ENCODE peak calls at places on chromosomes 3 and 15, in six cellular contexts. J is IMR-90, L is HepG2, Q is mucosa of descending colon, A is neural progenitor cell, S is A549. M is an unnamed sample.

GRCh38 chr3:190941694-190942280 is 79.3 kb upstream of the GMNC start:
- DNase-seq in J (no peak), L (no peak), Q (no peak), A (peak; percentile 51), S (no peak), M (no peak)

GRCh38 chr3:150041877-150042276 is 71.2 kb upstream of the PFN2 start:
- DNase-seq in J (no peak), L (no peak), Q (no peak), A (no peak), S (no peak), M (no peak)

GRCh38 chr15:55267401-55268053 is 22.1 kb downstream of the RAB27A start:
- DNase-seq in J (peak; percentile 74), L (no peak), Q (peak; percentile 51), A (no peak), S (no peak), M (no peak)

GRCh38 chr3:132871956-132872355 is 149.7 kb upstream of the NPHP3 start:
- DNase-seq in J (no peak), L (no peak), Q (no peak), A (no peak), S (no peak), M (no peak)

GRCh38 chr3:160919942-160920341 is 163.9 kb downstream of the PPM1L start:
- DNase-seq in J (no peak), L (no peak), Q (no peak), A (no peak), S (no peak), M (no peak)

GRCh38 chr3:32817195-32817560 is 619 bp upstream of the TRIM71 start:
- DNase-seq in J (no peak), L (no peak), Q (no peak), A (peak; percentile 85), S (no peak), M (no peak)

GRCh38 chr15:70257573-70258220 is 160.0 kb upstream of the TLE3 start:
- DNase-seq in J (no peak), L (no peak), Q (no peak), A (no peak), S (no peak), M (no peak)

GRCh38 chr3:182609575-182610156 is 183.6 kb upstream of the ATP11B start:
- DNase-seq in J (no peak), L (no peak), Q (peak; percentile 81), A (no peak), S (no peak), M (peak; percentile 84)

GRCh38 chr15:70617076-70617910 is 146.1 kb downstream of the UACA start:
- DNase-seq in J (no peak), L (peak; percentile 98), Q (no peak), A (no peak), S (no peak), M (no peak)

GRCh38 chr3:29427266-29428103 is 146.6 kb downstream of the RBMS3 start:
- DNase-seq in J (no peak), L (no peak), Q (no peak), A (no peak), S (no peak), M (no peak)

GRCh38 chr3:185630182-185630622 is 44.1 kb downstream of the SENP2 start:
- DNase-seq in J (peak; percentile 53), L (no peak), Q (peak; percentile 61), A (no peak), S (no peak), M (no peak)

GRCh38 chr15:68272797-68273271 is 4.7 kb upstream of the FEM1B start:
- DNase-seq in J (peak; percentile 86), L (no peak), Q (no peak), A (no peak), S (no peak), M (peak; percentile 90)

GRCh38 chr3:16069149-16069922 is 105.1 kb upstream of the GALNT15 start:
- DNase-seq in J (peak; percentile 97), L (peak; percentile 87), Q (no peak), A (no peak), S (peak; percentile 57), M (no peak)

GRCh38 chr3:184003187-184003967 is 14.3 kb downstream of the ABCC5 start:
- DNase-seq in J (peak; percentile 81), L (no peak), Q (no peak), A (no peak), S (no peak), M (no peak)

GRCh38 chr15:98941595-98942255 is 65.9 kb downstream of the PGPEP1L start:
- DNase-seq in J (no peak), L (no peak), Q (no peak), A (no peak), S (no peak), M (no peak)

GRCh38 chr3:33557279-33557678 is 117.1 kb upstream of the UBP1 start:
- DNase-seq in J (no peak), L (no peak), Q (no peak), A (no peak), S (no peak), M (no peak)

GRCh38 chr3:50572158-50572557 is 2.8 kb downstream of the HEMK1 start:
- DNase-seq in J (peak; percentile 59), L (peak; percentile 66), Q (peak; percentile 87), A (peak; percentile 71), S (peak; percentile 71), M (no peak)

GRCh38 chr3:63762180-63762579 is 56.9 kb upstream of the C3orf49 start:
- DNase-seq in J (no peak), L (no peak), Q (no peak), A (no peak), S (no peak), M (no peak)

GRCh38 chr3:123325766-123326256 is 123.1 kb downstream of the ADCY5 start:
- DNase-seq in J (no peak), L (no peak), Q (no peak), A (no peak), S (no peak), M (no peak)

DNA sequence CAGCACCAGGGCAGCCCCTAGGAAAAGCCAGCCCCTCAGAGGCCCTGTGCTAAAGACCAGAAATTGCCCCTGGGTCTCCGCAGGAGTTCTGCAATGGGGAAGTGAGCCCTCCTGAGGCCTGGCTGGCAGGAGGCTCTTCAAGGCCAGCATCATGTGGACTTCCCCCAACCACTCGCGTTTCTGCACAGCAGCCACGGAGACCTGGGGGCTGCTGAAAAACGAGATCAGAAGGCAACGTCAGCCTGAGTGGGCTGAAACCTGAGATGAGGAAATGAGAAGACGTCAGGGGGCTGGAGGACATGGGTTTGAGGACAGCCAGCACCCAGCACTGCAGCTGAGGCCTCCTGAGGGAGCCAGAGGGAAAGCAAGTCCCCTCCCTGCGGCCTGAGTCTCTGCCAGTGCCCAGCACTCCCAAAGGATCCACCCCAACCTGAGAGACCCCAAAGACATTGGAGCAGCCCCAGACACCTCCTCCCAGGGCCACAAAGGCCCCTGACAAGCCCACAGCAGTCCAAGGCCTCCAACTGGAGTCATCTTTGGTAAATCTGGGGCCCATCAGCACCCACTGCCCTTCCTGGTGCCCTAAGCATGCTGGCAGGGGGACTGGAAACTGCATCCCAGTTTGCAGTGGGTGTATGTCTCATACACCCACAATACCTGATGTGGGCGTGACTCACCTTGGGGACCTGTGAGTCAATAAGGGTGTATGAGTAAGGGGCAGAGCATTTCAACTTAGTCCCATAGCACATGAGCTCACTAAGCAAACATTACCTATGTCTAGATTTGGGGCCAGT is 29.2 kb upstream of the CYP11A1 start:
- DNase-seq in J (peak; percentile 89), L (peak; percentile 84), Q (peak; percentile 18), A (no peak), S (peak; percentile 61), M (peak; percentile 96)
- TF ChIP-seq CTCF in J (peak; percentile 12), L (peak; percentile 44), Q (no peak), A (no peak), S (no peak), M (no peak)

DNA sequence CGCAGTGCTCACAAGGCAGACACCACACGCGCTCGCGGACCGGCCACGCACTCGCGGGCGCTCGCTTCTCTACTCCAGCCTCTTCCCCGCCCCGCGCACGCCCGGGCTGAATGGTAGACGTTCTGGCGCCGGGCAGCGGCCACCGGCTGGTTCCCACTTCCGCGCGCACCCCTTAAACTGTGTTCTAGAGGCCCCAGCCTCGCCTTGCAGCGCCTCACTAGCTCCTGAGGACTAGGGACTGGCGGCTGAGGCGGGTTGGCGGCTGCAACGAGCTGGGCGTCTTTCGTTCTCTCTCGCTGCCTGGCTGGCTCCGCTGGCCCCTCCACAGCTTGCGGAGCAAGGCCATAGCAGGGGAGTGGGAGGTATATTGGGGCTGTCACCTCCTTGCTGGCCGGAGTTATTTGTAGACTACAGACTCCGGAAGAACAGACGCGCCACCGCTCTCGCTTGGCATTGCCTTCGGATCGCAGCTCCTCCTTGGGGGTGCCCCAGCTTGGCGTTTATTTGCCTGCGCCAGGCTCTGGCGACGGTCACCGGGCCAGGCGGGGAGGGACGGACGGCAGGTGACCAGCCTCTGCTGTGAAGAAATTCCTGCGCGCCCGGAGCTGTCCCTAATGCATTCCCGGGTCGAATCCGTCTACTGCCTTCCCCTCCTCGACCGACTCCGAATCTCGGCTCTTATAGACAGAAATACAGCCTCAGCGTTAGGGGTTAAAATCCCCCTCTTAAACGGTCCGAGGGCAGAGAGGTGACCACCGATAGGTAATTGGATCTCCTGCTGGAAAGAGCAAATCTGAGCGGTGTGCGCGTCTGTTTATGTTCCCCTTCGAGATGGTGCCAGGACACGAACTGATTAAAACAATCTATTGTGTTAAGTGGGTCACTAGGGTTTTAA is 1.3 kb downstream of the GREM1 start:
- DNase-seq in J (no peak), L (no peak), Q (no peak), A (peak; percentile 73), S (peak; percentile 31), M (peak; percentile 68)
- H3K4me3 ChIP-seq in J (peak overlapping the region; percentile 84), L (peak overlapping the region; percentile 33), Q (no peak overlapping the region), A (peak overlapping the region; percentile 45), S (peak overlapping the region; percentile 41), M (peak overlapping the region; percentile 28)

GRCh38 chr15:65633752-65634151 is 12.0 kb downstream of the SLC24A1 start:
- DNase-seq in J (no peak), L (no peak), Q (no peak), A (peak; percentile 28), S (no peak), M (no peak)

GRCh38 chr15:65629548-65629947 is 7.8 kb downstream of the SLC24A1 start:
- DNase-seq in J (no peak), L (peak; percentile 13), Q (no peak), A (no peak), S (no peak), M (no peak)

GRCh38 chr15:65632780-65633384 is 11.1 kb downstream of the SLC24A1 start:
- DNase-seq in J (peak; percentile 45), L (no peak), Q (peak; percentile 42), A (no peak), S (no peak), M (no peak)

GRCh38 chr15:65630760-65631159 is 9.0 kb downstream of the SLC24A1 start:
- DNase-seq in J (no peak), L (no peak), Q (no peak), A (no peak), S (no peak), M (no peak)

GRCh38 chr15:65631503-65631902 is 9.8 kb downstream of the SLC24A1 start:
- DNase-seq in J (no peak), L (no peak), Q (no peak), A (no peak), S (no peak), M (no peak)
- H3K4me1 ChIP-seq in J (peaks cover 9% of the 10 kb centered on the region), L (peaks cover 22% of the 10 kb centered on the region), Q (peaks cover 11% of the 10 kb centered on the region), A (peaks cover 4% of the 10 kb centered on the region), S (peaks cover 12% of the 10 kb centered on the region), M (no peaks in the 10 kb centered on the region)

DNA sequence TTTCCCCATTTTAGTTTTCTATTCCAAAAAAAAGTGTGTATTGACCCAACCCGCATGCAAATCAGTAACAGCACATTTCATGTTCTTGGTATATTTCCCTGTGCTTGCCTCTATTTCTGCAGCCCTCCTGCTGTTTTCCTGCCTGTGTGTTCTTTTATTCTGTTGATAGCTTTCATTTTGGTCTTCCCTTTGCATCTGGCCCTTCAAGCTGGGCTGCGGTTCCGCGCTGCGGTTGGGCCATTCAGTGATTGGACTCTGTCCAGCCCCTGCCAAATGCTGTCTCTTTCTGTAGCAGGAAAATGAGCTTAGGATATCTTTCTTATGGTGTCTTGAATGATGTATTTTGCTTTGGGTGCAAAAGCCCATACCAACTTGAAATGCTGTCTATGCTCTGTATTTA is 49.9 kb downstream of the ZNF621 start:
- DNase-seq in J (no peak), L (no peak), Q (no peak), A (peak; percentile 8), S (no peak), M (no peak)
- TF ChIP-seq CTCF in J (no peak), L (no peak), Q (no peak), A (no peak), S (no peak), M (no peak)